ENCODE peak calls at places on chromosome 12, in five cellular contexts. F is HFFc6, B is ovary, S is AG09319, Y is fibroblast of the aortic adventitia. A is an unnamed sample.

GRCh38 chr12:88113871-88114270 is 28.0 kb downstream of the CEP290 start:
- DNase-seq in Y (peak), S (no peak), F (peak), B (no peak), A (peak)

GRCh38 chr12:78759387-78759786 is 105.2 kb upstream of the SYT1 start:
- DNase-seq in B (no peak), F (peak), S (peak), Y (peak), A (peak)

GRCh38 chr12:85530486-85530885 is 250.5 kb downstream of the ALX1 start:
- DNase-seq in Y (no peak), S (no peak), F (no peak), B (no peak), A (no peak)

GRCh38 chr12:71057330-71057729 is 100.5 kb downstream of the TSPAN8 start:
- DNase-seq in B (no peak), F (no peak), S (no peak), Y (no peak), A (peak)

GRCh38 chr12:13222076-13222475 is 25.6 kb downstream of the EMP1 start:
- DNase-seq in F (no peak), Y (peak), B (peak), S (no peak), A (peak)

GRCh38 chr12:2759733-2760132 is 35.0 kb upstream of the FKBP4 start:
- DNase-seq in Y (no peak), F (no peak), S (no peak), B (no peak), A (no peak)

GRCh38 chr12:112375105-112375504 is 7.1 kb downstream of the HECTD4 start:
- DNase-seq in S (no peak), B (no peak), F (no peak), Y (no peak), A (no peak)

GRCh38 chr12:129762436-129762835 is 141.4 kb downstream of the TMEM132D start:
- DNase-seq in Y (no peak), F (no peak), S (no peak), B (no peak), A (no peak)

GRCh38 chr12:108129017-108129812 is at the start of gene WSCD2:
- DNase-seq in F (no peak), S (no peak), B (no peak), Y (no peak), A (no peak)

GRCh38 chr12:63525831-63526230 is 142.5 kb downstream of the DPY19L2 start:
- DNase-seq in S (no peak), Y (no peak), F (no peak), B (no peak), A (no peak)

GRCh38 chr12:46473634-46474201 is 101.1 kb upstream of the SLC38A2 start:
- DNase-seq in B (peak), Y (peak), F (peak), S (peak), A (peak)

GRCh38 chr12:56694161-56694560 is 6.1 kb upstream of the PTGES3 start:
- DNase-seq in S (no peak), F (no peak), B (no peak), Y (no peak), A (no peak)

GRCh38 chr12:110794623-110795280 is 52.0 kb upstream of the CCDC63 start:
- DNase-seq in B (no peak), Y (no peak), F (no peak), S (no peak), A (peak)

GRCh38 chr12:6946033-6946919 is 2.5 kb downstream of the C12orf57 start:
- DNase-seq in B (no peak), F (no peak), S (no peak), Y (no peak), A (no peak)

GRCh38 chr12:12441891-12442461 is 85.1 kb downstream of the BORCS5 start:
- DNase-seq in S (no peak), B (no peak), Y (peak), F (peak), A (no peak)

GRCh38 chr12:54337854-54338650 is 13.1 kb downstream of the COPZ1 start:
- DNase-seq in F (no peak), S (no peak), Y (peak), B (no peak), A (no peak)

DNA sequence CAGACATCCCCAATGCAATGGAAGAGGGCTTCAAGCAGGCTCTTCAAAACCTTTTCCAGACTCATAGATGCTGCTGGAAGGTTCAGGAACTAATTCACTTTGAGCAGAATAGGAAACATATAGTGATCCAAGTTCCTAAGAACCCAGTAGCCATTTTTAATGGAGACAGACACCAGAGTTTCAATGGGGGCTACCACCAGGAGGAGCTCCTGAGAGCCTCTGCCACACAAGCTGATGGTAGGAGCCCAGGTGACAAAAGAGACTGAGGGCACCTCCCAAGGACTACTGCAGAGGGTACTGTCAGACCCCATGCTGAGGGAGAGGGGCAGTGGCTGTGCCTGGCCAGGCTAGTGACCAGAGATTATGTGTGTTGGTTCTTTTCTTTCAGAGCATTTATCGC is 45.9 kb downstream of the IFNG start:
- DNase-seq in S (no peak), B (no peak), Y (no peak), F (no peak), A (no peak)
- TF ChIP-seq CTCF in S (no peak), B (no peak), Y (peak), F (peak), A (no peak)

DNA sequence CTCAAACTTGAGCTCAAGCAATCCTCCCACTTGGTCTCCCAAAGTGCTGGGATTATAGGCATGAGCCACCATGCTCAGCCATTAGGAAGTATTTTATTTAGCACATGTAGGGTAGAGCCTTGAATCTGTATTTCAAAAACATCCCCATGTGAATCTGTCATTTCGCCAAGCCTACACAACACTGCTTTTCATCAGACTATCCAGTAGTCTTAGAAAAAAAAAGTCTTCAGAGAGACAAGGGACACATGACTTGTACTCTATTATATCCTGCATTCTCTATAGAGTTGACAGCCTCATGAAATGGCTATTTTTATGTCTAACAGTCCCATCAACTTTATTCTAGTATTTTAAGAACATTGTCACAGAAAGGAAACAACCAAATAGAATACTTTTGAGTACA is 35.4 kb downstream of the TM7SF3 start:
- DNase-seq in F (no peak), Y (no peak), B (no peak), S (no peak), A (no peak)
- TF ChIP-seq CTCF in F (no peak), Y (no peak), B (no peak), S (no peak), A (no peak)

GRCh38 chr12:92987362-92987761 is 58.3 kb upstream of the EEA1 start:
- DNase-seq in Y (peak), S (peak), F (peak), B (peak), A (peak)
- TF ChIP-seq CTCF in Y (peak), S (peak), F (peak), B (peak), A (peak)

DNA sequence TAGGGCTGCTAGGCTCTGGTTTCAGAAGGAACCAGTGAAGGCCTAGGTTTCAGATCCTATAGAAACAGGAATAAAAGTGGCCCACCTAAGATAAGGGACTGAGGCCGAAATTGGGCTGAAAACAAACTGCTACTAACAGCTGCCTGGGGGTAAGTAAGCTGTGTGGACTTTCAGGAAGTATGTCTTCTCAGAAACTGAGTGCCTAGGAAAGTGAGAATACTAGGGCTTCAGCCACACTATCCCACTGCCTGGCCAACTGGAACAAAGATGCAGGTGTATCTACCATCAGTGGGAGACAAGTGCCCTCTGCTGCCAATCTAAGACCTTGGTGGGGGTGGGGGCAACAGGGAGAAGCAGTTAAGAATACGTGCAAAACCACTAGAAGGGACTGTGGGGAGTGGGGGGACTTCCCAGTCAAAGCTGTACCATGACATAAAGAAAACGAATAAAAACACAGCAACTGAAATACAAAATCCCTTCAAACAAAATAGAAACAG is 82.5 kb downstream of the MED13L start:
- DNase-seq in Y (no peak), B (no peak), S (no peak), F (no peak), A (no peak)
- TF ChIP-seq CTCF in Y (no peak), B (no peak), S (no peak), F (no peak), A (no peak)

GRCh38 chr12:57846577-57847319 is at the start of gene CTDSP2:
- DNase-seq in Y (peak), B (peak), S (peak), F (peak), A (peak)
- TF ChIP-seq CTCF in Y (no peak), B (no peak), S (no peak), F (peak), A (no peak)

GRCh38 chr12:90203556-90203955 is 494.9 kb upstream of the ATP2B1 start:
- DNase-seq in S (no peak), B (no peak), Y (no peak), F (no peak), A (no peak)

DNA sequence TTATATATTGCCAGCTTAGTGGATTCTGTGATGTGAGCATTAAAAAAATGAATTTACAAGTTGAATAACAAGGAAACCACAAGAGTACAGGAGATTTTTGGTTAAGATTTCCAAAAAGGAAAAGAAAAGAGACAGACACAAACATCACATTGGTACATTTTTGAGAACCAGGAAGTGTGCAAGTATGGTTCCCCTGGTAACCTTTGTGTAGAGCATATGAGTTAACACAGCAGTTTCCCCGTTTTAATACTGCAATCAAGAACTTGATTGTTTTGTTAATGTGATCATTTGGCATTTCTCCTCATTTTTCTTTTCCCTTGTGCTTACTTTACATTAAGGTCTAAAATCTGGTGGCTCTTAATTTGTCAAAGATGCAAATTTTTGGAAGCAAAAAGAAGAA is 490.4 kb upstream of the ATP2B1 start:
- DNase-seq in F (no peak), B (no peak), S (no peak), Y (peak), A (no peak)
- TF ChIP-seq CTCF in F (no peak), B (no peak), S (no peak), Y (no peak), A (no peak)

GRCh38 chr12:122303068-122303467 is 36.8 kb upstream of the VPS33A start:
- DNase-seq in B (no peak), S (no peak), F (no peak), Y (no peak), A (no peak)

GRCh38 chr12:122308811-122309210 is 42.5 kb upstream of the VPS33A start:
- DNase-seq in S (no peak), F (peak), B (no peak), Y (peak), A (no peak)

GRCh38 chr12:122304924-122305323 is 38.6 kb upstream of the VPS33A start:
- DNase-seq in B (no peak), F (peak), S (no peak), Y (no peak), A (no peak)

GRCh38 chr12:122309564-122310121 is 43.3 kb upstream of the VPS33A start:
- DNase-seq in Y (no peak), F (peak), B (no peak), S (no peak), A (no peak)

DNA sequence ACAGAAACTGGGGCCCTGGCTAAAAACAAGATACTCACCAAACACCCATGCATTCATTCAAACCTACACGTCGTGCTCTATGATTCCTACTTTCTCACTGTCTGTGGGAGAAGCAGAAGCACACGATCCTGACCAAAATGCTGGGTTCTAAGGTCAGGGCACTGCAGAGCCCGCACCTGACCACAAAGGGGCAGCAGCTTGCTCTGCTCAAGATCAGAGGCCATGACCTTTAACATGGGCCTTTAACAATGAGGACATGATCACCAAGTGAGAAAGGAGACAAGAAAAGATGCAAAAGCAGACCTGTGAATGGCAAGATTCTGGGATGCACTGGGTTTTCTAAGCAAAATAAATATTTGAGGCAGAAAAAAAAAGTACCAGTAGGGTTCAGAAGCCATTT is 40.1 kb upstream of the VPS33A start:
- DNase-seq in F (no peak), Y (no peak), S (no peak), B (no peak), A (no peak)
- TF ChIP-seq CTCF in F (no peak), Y (no peak), S (no peak), B (no peak), A (no peak)

DNA sequence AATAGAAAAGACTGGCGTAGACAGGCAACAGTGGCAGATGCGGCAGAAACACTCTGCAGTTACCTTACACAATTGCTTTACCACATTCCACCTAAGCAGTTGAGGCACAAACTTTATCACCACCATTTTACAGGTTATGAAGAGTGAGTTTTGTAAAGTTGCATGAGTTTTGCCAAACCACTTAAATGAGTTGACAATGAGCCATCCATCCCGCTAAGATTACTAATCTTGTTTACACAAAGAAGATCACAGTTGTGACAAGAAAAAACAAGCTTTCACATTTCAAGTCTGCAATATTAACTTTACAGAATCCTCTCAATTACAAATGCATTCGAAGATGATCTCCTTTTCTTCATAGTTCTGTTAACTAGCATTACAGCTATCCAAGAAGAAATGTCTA is 1.8 kb downstream of the TMCC3 start:
- DNase-seq in B (no peak), Y (no peak), S (no peak), F (no peak), A (no peak)
- TF ChIP-seq CTCF in B (no peak), Y (no peak), S (no peak), F (no peak), A (no peak)

GRCh38 chr12:109302358-109302757 is 6.7 kb downstream of the FOXN4 start:
- DNase-seq in B (no peak), Y (no peak), S (no peak), F (no peak), A (no peak)
- TF ChIP-seq CTCF in B (no peak), Y (no peak), S (no peak), F (peak), A (no peak)